ENCODE peak calls at places on chromosomes 16 and 17, in seven cellular contexts. R is mesendoderm, N is IMR-90, J is H9, U is H1, C is mesenchymal stem cell, M is neuronal stem cell. B is an unnamed sample.
A peak's percentile ranks its signal among the peaks of the same experiment; 100 is the strongest.

GRCh38 chr17:8405499-8406016 is 7.9 kb upstream of the RNF222 start:
- DNase-seq in R (no peak), N (no peak), J (no peak), U (no peak), C (no peak), M (no peak), B (no peak)

GRCh38 chr17:34300652-34301390 is 15.3 kb downstream of the CCL11 start:
- DNase-seq in R (no peak), N (peak; percentile 81), J (no peak), U (no peak), C (peak; percentile 33), M (no peak), B (peak; percentile 49)

GRCh38 chr17:50117202-50118040 is 12.5 kb downstream of the SAMD14 start:
- DNase-seq in R (peak; percentile 88), N (peak; percentile 35), J (peak; percentile 90), U (no peak), C (peak; percentile 74), M (no peak), B (peak; percentile 69)

GRCh38 chr17:67477687-67478086 is 100.6 kb downstream of the PITPNC1 start:
- DNase-seq in R (no peak), N (peak; percentile 80), J (no peak), U (no peak), C (no peak), M (no peak), B (no peak)

GRCh38 chr17:6475411-6475810 is 31.2 kb downstream of the PIMREG start:
- DNase-seq in R (no peak), N (peak; percentile 17), J (no peak), U (no peak), C (no peak), M (no peak), B (no peak)

GRCh38 chr17:42284020-42284369 is 4.3 kb upstream of the STAT5A start:
- DNase-seq in R (no peak), N (no peak), J (peak; percentile 6), U (no peak), C (no peak), M (no peak), B (no peak)

GRCh38 chr16:80084163-80084562 is 456.6 kb upstream of the DYNLRB2 start:
- DNase-seq in R (peak; percentile 13), N (no peak), J (no peak), U (no peak), C (no peak), M (no peak), B (no peak)

GRCh38 chr17:31394544-31394943 is 3.1 kb downstream of the RAB11FIP4 start:
- DNase-seq in R (peak; percentile 80), N (peak; percentile 77), J (peak; percentile 85), U (peak; percentile 53), C (peak; percentile 69), M (peak; percentile 72), B (peak; percentile 89)

GRCh38 chr16:4021070-4021779 is 95.0 kb downstream of the ADCY9 start:
- DNase-seq in R (no peak), N (no peak), J (no peak), U (no peak), C (no peak), M (no peak), B (peak; percentile 54)

GRCh38 chr17:75783069-75783783 is 1.4 kb upstream of the UNK start:
- DNase-seq in R (peak; percentile 46), N (peak; percentile 64), J (no peak), U (no peak), C (peak; percentile 79), M (no peak), B (peak; percentile 90)

GRCh38 chr17:6639651-6640535 is 618 bp downstream of the KIAA0753 start:
- DNase-seq in R (peak; percentile 68), N (peak; percentile 38), J (peak; percentile 52), U (no peak), C (peak; percentile 72), M (no peak), B (peak; percentile 38)

GRCh38 chr17:47338026-47338425 is 14.3 kb downstream of the EFCAB13 start:
- DNase-seq in R (no peak), N (no peak), J (no peak), U (no peak), C (no peak), M (no peak), B (no peak)

GRCh38 chr17:57670769-57671545 is 74.1 kb downstream of the CCDC182 start:
- DNase-seq in R (no peak), N (no peak), J (no peak), U (no peak), C (no peak), M (no peak), B (no peak)

GRCh38 chr17:74567397-74567796 is at the start of gene CD300H:
- DNase-seq in R (no peak), N (no peak), J (no peak), U (no peak), C (no peak), M (no peak), B (no peak)

GRCh38 chr16:84423416-84423837 is 55.1 kb downstream of the ATP2C2 start:
- DNase-seq in R (peak; percentile 57), N (peak; percentile 52), J (no peak), U (no peak), C (peak; percentile 23), M (no peak), B (peak; percentile 39)

GRCh38 chr17:47821424-47822379 is at the start of gene OSBPL7:
- DNase-seq in R (peak; percentile 85), N (peak; percentile 87), J (peak; percentile 92), U (peak; percentile 60), C (peak; percentile 88), M (peak; percentile 41), B (no peak)

GRCh38 chr17:48575066-48575582 is 3.0 kb downstream of the HOXB4 start:
- DNase-seq in R (no peak), N (peak; percentile 64), J (no peak), U (no peak), C (peak; percentile 87), M (no peak), B (no peak)

GRCh38 chr17:70621593-70621992 is 452.3 kb downstream of the KCNJ2 start:
- DNase-seq in R (no peak), N (peak; percentile 9), J (no peak), U (no peak), C (peak; percentile 21), M (no peak), B (no peak)

GRCh38 chr16:64047878-64048277 is 1074.0 kb downstream of the CDH11 start:
- DNase-seq in R (peak; percentile 16), N (no peak), J (no peak), U (no peak), C (no peak), M (no peak), B (no peak)

GRCh38 chr17:42111901-42112551 is 488 bp downstream of the DHX58 start:
- DNase-seq in R (no peak), N (peak; percentile 17), J (peak; percentile 76), U (no peak), C (peak; percentile 27), M (no peak), B (peak; percentile 23)

GRCh38 chr17:82023447-82024241 is 539 bp downstream of the LRRC45 start:
- DNase-seq in R (peak; percentile 49), N (peak; percentile 8), J (no peak), U (no peak), C (peak; percentile 43), M (no peak), B (no peak)

GRCh38 chr17:66354981-66355380 is 52.6 kb downstream of the PRKCA start:
- DNase-seq in R (no peak), N (peak; percentile 73), J (no peak), U (no peak), C (peak; percentile 31), M (no peak), B (peak; percentile 74)

GRCh38 chr17:4997302-4998026 is at the start of the genes INCA1 and KIF1C:
- DNase-seq in R (peak; percentile 93), N (peak; percentile 82), J (peak; percentile 95), U (peak; percentile 64), C (peak; percentile 89), M (peak; percentile 89), B (peak; percentile 92)

GRCh38 chr17:81073967-81074366 is 39.0 kb downstream of the BAIAP2 start:
- DNase-seq in R (no peak), N (no peak), J (no peak), U (no peak), C (no peak), M (no peak), B (no peak)

GRCh38 chr16:14566599-14566998 is 63.5 kb downstream of the PARN start:
- DNase-seq in R (no peak), N (no peak), J (no peak), U (no peak), C (no peak), M (no peak), B (no peak)

DNA sequence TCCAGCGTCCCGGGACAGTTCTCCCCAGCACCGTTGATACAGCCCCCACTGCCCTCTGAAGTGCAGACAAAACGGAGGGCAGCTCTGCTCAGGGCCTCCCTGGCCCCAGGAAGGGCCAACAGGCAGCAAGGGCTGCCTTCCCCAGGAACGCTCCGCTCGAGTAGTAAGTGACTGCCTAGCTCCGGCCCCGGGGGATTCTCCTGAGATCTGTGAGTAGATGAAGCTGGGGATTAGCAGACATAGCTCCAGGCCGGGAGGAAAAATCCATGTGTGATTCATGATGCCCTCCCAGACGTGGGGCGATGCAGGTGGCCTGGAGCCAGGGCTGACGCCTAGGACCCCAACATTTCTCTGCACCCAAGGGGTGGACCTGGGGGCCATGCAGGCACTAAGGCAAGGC is 85.3 kb downstream of the ENGASE start:
- DNase-seq in R (peak; percentile 70), N (no peak), J (no peak), U (no peak), C (no peak), M (no peak), B (no peak)
- H3K18ac ChIP-seq in R (no peak overlapping the region), N (no peak overlapping the region), J (no peak overlapping the region), U (no peak overlapping the region), C (no peak overlapping the region), M (peak overlapping the region; percentile 87), B (no peak overlapping the region)

GRCh38 chr17:44798352-44798751 is 31.7 kb downstream of the GJC1 start:
- DNase-seq in R (no peak), N (no peak), J (no peak), U (no peak), C (no peak), M (no peak), B (no peak)
- H3K4me1 ChIP-seq in R (no peaks in the 10 kb centered on the region), N (peaks cover 21% of the 10 kb centered on the region), J (no peaks in the 10 kb centered on the region), U (peaks cover 3% of the 10 kb centered on the region), C (peaks cover 21% of the 10 kb centered on the region), M (peaks cover 14% of the 10 kb centered on the region), B (peaks cover 5% of the 10 kb centered on the region)

GRCh38 chr16:60452646-60453045 is 1583.6 kb downstream of the CDH8 start:
- DNase-seq in R (no peak), N (no peak), J (no peak), U (no peak), C (no peak), M (no peak), B (no peak)

GRCh38 chr16:60463986-60464385 is 1572.3 kb downstream of the CDH8 start:
- DNase-seq in R (no peak), N (no peak), J (no peak), U (no peak), C (no peak), M (no peak), B (no peak)

GRCh38 chr16:60458255-60458654 is 1578.0 kb downstream of the CDH8 start:
- DNase-seq in R (no peak), N (no peak), J (no peak), U (no peak), C (no peak), M (no peak), B (no peak)
- H3K23ac ChIP-seq in R (no peak overlapping the region), N (no peak overlapping the region), J (no peak overlapping the region), U (no peak overlapping the region), C (no peak overlapping the region), M (no peak overlapping the region), B (no peak overlapping the region)

DNA sequence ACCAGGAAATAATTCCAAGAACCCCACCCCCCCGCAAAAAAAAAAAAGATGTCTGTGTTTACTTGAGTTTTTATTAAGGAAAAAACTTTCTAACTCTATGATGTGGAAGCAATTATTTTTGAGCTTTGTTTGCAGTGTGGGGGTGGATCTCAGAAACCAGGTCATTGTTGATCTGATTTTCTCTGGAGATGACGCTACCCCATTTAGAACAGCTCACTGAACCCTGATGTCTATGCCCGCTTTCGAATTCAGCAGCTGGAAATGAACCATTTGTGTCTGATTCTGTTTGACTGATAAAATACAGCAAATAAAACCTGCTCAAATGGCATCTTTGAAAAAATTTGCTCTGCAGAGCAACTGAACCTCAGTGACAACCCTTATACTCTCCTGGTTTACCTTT is 368.6 kb downstream of the GRIN2A start:
- DNase-seq in R (no peak), N (no peak), J (no peak), U (no peak), C (no peak), M (no peak), B (no peak)
- H3K18ac ChIP-seq in R (no peak overlapping the region), N (no peak overlapping the region), J (no peak overlapping the region), U (no peak overlapping the region), C (no peak overlapping the region), M (no peak overlapping the region), B (no peak overlapping the region)

B was measured in trophoblast cell.